ENCODE peak calls at places on chromosomes 3 and 15, in six cellular contexts. One of them, this sample, is unnamed. For H3K27me3, the result is how much of the 10 kb centered on the place peaks cover.

GRCh38 chr15:81929557-81929956 is 116.3 kb downstream of the MEX3B start:
- DNase-seq in PC-9: no peak
- DNase-seq in CD8-positive, alpha-beta T cell: no peak
- DNase-seq in colonic mucosa: no peak
- DNase-seq in WERI-Rb-1: no peak
- DNase-seq in aorta: no peak
- DNase-seq in this sample: no peak

GRCh38 chr3:155891341-155891740 is 20.9 kb downstream of the GMPS start:
- DNase-seq in PC-9: no peak
- DNase-seq in CD8-positive, alpha-beta T cell: no peak
- DNase-seq in colonic mucosa: no peak
- DNase-seq in WERI-Rb-1: no peak
- DNase-seq in aorta: no peak
- DNase-seq in this sample: no peak

GRCh38 chr15:39106913-39107312 is 474.0 kb upstream of the THBS1 start:
- DNase-seq in PC-9: no peak
- DNase-seq in CD8-positive, alpha-beta T cell: no peak
- DNase-seq in colonic mucosa: no peak
- DNase-seq in WERI-Rb-1: no peak
- DNase-seq in aorta: no peak
- DNase-seq in this sample: no peak

GRCh38 chr3:38738630-38739395 is 77.2 kb downstream of the SCN10A start:
- DNase-seq in PC-9: no peak
- DNase-seq in CD8-positive, alpha-beta T cell: no peak
- DNase-seq in colonic mucosa: peak
- DNase-seq in WERI-Rb-1: peak
- DNase-seq in aorta: no peak
- DNase-seq in this sample: peak

GRCh38 chr3:195921334-195921771 is 13.0 kb upstream of the TNK2 start:
- DNase-seq in PC-9: no peak
- DNase-seq in CD8-positive, alpha-beta T cell: no peak
- DNase-seq in colonic mucosa: no peak
- DNase-seq in WERI-Rb-1: no peak
- DNase-seq in aorta: peak
- DNase-seq in this sample: peak

GRCh38 chr3:36919439-36920160 is 25.3 kb downstream of the TRANK1 start:
- DNase-seq in PC-9: no peak
- DNase-seq in CD8-positive, alpha-beta T cell: no peak
- DNase-seq in colonic mucosa: no peak
- DNase-seq in WERI-Rb-1: no peak
- DNase-seq in aorta: no peak
- DNase-seq in this sample: no peak

GRCh38 chr3:185878920-185879319 is 54.1 kb upstream of the IGF2BP2 start:
- DNase-seq in PC-9: peak
- DNase-seq in CD8-positive, alpha-beta T cell: no peak
- DNase-seq in colonic mucosa: no peak
- DNase-seq in WERI-Rb-1: no peak
- DNase-seq in aorta: no peak
- DNase-seq in this sample: no peak

GRCh38 chr3:119221779-119222320 is 18.8 kb downstream of the B4GALT4 start:
- DNase-seq in PC-9: no peak
- DNase-seq in CD8-positive, alpha-beta T cell: no peak
- DNase-seq in colonic mucosa: no peak
- DNase-seq in WERI-Rb-1: no peak
- DNase-seq in aorta: no peak
- DNase-seq in this sample: no peak

GRCh38 chr15:34160735-34161134 is 49.2 kb downstream of the KATNBL1 start:
- DNase-seq in PC-9: no peak
- DNase-seq in CD8-positive, alpha-beta T cell: no peak
- DNase-seq in colonic mucosa: no peak
- DNase-seq in WERI-Rb-1: no peak
- DNase-seq in aorta: no peak
- DNase-seq in this sample: no peak

GRCh38 chr3:18445421-18446066 is 20.4 kb upstream of the SATB1 start:
- DNase-seq in PC-9: no peak
- DNase-seq in CD8-positive, alpha-beta T cell: peak
- DNase-seq in colonic mucosa: peak
- DNase-seq in WERI-Rb-1: peak
- DNase-seq in aorta: peak
- DNase-seq in this sample: no peak

GRCh38 chr15:97992831-97993230 is 32.3 kb downstream of the ARRDC4 start:
- DNase-seq in PC-9: no peak
- DNase-seq in CD8-positive, alpha-beta T cell: no peak
- DNase-seq in colonic mucosa: no peak
- DNase-seq in WERI-Rb-1: no peak
- DNase-seq in aorta: no peak
- DNase-seq in this sample: no peak
- H3K4me3 ChIP-seq in PC-9: no peak
- H3K4me3 ChIP-seq in CD8-positive, alpha-beta T cell: no peak
- H3K4me3 ChIP-seq in colonic mucosa: no peak
- H3K4me3 ChIP-seq in WERI-Rb-1: no peak
- H3K4me3 ChIP-seq in aorta: no peak
- H3K4me3 ChIP-seq in this sample: no peak

DNA sequence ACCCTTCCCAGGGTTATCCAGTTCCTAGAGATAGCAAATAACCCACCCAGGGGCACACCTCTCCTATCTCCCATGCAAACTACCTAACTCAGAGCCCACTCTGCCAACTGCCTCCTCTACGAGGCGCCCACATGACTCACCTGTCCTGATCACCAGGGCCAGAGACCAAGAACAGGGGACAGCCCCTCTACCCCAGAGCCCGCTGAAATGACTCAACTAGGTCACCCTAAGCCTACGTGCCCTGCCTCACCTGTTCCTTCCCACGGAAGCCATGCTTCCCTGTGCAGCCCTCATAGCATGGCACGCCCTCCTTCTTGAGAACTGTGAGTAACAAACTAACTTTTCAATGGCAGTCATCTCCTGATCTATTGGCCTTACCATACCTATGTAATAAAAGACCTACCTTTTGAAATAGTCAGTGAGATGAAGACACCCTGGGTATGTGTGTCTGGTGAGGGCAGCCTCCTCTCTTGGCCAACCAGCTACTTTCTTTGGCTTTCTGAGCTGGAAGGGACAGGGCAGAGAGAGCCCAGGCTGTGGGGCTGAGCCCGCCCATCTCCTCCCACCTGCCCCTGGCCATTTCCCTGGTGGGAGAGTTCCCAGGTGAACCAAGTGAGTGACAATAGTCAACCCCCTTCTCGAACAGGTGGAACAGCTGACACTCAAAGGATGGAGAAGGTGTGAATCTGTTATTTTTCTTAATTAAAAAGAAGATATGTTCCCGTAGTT is 25.5 kb upstream of the PRR23E start:
- DNase-seq in PC-9: no peak
- DNase-seq in CD8-positive, alpha-beta T cell: no peak
- DNase-seq in colonic mucosa: no peak
- DNase-seq in WERI-Rb-1: no peak
- DNase-seq in aorta: no peak
- DNase-seq in this sample: no peak
- H3K27me3 ChIP-seq in PC-9: half or more
- H3K27me3 ChIP-seq in CD8-positive, alpha-beta T cell: under half
- H3K27me3 ChIP-seq in colonic mucosa: under half
- H3K27me3 ChIP-seq in WERI-Rb-1: under half
- H3K27me3 ChIP-seq in aorta: under half
- H3K27me3 ChIP-seq in this sample: under half

DNA sequence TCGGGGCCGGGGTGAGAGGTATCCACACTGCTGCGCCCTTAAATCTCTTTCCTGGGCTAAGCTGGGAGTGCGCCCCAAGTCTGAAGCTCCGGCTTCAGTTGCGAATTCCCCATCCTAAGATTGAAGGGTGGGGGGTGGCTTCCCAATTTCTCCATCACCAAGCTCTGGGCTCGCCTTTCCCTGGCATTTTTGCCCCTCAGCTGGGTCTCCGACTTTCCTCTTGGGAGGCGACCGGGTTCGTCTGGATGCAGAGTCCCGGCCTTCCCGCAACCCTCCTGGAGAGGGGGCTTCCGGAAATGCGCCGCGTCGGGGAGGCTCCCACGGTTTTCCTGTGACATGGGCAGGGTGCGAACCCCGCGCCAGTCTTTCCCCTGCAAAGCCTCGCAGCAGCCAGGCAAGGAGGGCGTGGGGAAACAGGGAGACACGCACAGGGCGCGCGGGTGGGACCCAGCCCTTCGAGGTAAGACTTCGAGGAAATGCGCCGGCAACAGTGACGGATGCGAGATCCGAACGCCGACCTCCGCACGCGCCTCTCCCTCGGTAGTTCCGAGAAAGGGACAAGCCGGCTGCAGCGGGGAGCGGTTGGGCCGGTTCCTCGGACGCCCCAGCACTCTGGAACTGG is 426 bp upstream of the HCN4 start:
- DNase-seq in PC-9: no peak
- DNase-seq in CD8-positive, alpha-beta T cell: no peak
- DNase-seq in colonic mucosa: no peak
- DNase-seq in WERI-Rb-1: no peak
- DNase-seq in aorta: no peak
- DNase-seq in this sample: no peak
- H3K4me3 ChIP-seq in PC-9: no peak
- H3K4me3 ChIP-seq in CD8-positive, alpha-beta T cell: no peak
- H3K4me3 ChIP-seq in colonic mucosa: peak
- H3K4me3 ChIP-seq in WERI-Rb-1: peak
- H3K4me3 ChIP-seq in aorta: no peak
- H3K4me3 ChIP-seq in this sample: no peak

DNA sequence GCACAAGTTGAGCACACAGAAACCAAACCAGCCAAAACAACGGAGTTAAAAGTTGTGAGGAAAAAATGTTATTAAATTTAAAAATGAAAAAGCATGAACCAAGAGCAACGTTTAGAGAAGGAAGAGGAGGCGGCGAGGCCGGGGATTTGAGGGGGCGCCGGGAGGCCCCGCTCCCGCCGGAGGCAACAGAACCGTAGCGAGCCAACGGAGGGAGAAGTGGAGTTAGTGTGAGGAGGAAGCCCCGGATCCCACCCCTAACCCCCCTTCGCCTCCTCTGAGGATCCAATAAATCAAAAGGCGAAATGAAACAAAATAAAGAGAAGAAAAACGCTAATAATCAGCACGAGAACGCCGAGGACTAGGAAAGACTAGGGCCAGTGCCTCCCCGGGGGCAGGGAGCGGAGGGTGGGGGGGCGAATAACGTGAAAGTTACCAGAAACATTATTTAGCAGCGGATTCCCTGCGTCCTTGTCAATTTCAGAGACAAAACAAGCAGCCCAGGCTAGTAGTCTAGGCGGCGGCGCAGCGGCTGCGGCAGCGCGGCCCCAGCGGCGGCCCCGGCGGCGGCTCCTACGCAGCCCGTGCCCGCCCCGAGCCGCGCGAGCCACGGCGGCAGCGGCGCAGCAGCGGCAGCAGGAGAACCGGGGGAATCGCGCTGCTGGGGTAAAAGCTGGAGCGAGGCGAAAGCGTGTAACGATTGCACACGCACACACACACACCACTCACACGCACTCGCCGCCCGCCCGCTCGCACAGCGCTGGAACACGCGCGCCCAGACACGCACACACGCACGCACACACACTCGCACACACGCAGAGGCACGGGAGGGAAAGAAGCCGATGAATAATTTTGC is 1.7 kb downstream of the MEIS2 start:
- DNase-seq in PC-9: no peak
- DNase-seq in CD8-positive, alpha-beta T cell: no peak
- DNase-seq in colonic mucosa: no peak
- DNase-seq in WERI-Rb-1: peak
- DNase-seq in aorta: peak
- DNase-seq in this sample: no peak
- H3K27me3 ChIP-seq in PC-9: under half
- H3K27me3 ChIP-seq in CD8-positive, alpha-beta T cell: under half
- H3K27me3 ChIP-seq in colonic mucosa: half or more
- H3K27me3 ChIP-seq in WERI-Rb-1: under half
- H3K27me3 ChIP-seq in aorta: under half
- H3K27me3 ChIP-seq in this sample: under half

GRCh38 chr15:68431792-68432401 is at the start of gene ITGA11:
- DNase-seq in PC-9: no peak
- DNase-seq in CD8-positive, alpha-beta T cell: no peak
- DNase-seq in colonic mucosa: peak
- DNase-seq in WERI-Rb-1: peak
- DNase-seq in aorta: peak
- DNase-seq in this sample: peak
- H3K4me3 ChIP-seq in PC-9: peak
- H3K4me3 ChIP-seq in CD8-positive, alpha-beta T cell: no peak
- H3K4me3 ChIP-seq in colonic mucosa: peak
- H3K4me3 ChIP-seq in WERI-Rb-1: peak
- H3K4me3 ChIP-seq in aorta: peak
- H3K4me3 ChIP-seq in this sample: no peak

GRCh38 chr15:52794665-52795463 is 4.7 kb upstream of the ONECUT1 start:
- DNase-seq in PC-9: no peak
- DNase-seq in CD8-positive, alpha-beta T cell: no peak
- DNase-seq in colonic mucosa: no peak
- DNase-seq in WERI-Rb-1: no peak
- DNase-seq in aorta: no peak
- DNase-seq in this sample: no peak
- H3K27me3 ChIP-seq in PC-9: under half
- H3K27me3 ChIP-seq in CD8-positive, alpha-beta T cell: half or more
- H3K27me3 ChIP-seq in colonic mucosa: half or more
- H3K27me3 ChIP-seq in WERI-Rb-1: under half
- H3K27me3 ChIP-seq in aorta: under half
- H3K27me3 ChIP-seq in this sample: under half

DNA sequence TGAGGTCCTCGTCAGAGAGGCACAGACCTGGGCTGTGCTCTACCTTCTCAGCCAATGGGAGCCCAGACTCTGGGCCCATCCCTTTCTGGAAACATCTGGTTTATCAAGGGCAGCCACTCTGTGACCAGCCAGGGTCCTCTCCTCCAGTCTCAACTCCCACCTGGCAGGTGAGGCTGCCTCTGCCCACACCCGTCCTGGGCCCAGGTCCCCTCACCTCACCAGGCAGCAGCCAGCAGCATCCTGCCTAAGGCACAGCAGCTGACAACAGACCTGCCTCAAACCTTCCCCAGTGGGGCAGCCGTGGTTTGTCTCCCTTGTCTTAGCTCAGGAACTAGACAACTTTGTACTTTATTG is 8.7 kb upstream of the VIPR1 start:
- DNase-seq in PC-9: no peak
- DNase-seq in CD8-positive, alpha-beta T cell: no peak
- DNase-seq in colonic mucosa: peak
- DNase-seq in WERI-Rb-1: no peak
- DNase-seq in aorta: no peak
- DNase-seq in this sample: no peak
- H3K4me3 ChIP-seq in PC-9: no peak
- H3K4me3 ChIP-seq in CD8-positive, alpha-beta T cell: no peak
- H3K4me3 ChIP-seq in colonic mucosa: no peak
- H3K4me3 ChIP-seq in WERI-Rb-1: no peak
- H3K4me3 ChIP-seq in aorta: no peak
- H3K4me3 ChIP-seq in this sample: no peak

GRCh38 chr3:50274371-50275104 is 4.3 kb upstream of the LSMEM2 start:
- DNase-seq in PC-9: no peak
- DNase-seq in CD8-positive, alpha-beta T cell: peak
- DNase-seq in colonic mucosa: peak
- DNase-seq in WERI-Rb-1: peak
- DNase-seq in aorta: peak
- DNase-seq in this sample: peak
- H3K27me3 ChIP-seq in PC-9: under half
- H3K27me3 ChIP-seq in CD8-positive, alpha-beta T cell: under half
- H3K27me3 ChIP-seq in colonic mucosa: under half
- H3K27me3 ChIP-seq in WERI-Rb-1: under half
- H3K27me3 ChIP-seq in aorta: under half
- H3K27me3 ChIP-seq in this sample: under half

DNA sequence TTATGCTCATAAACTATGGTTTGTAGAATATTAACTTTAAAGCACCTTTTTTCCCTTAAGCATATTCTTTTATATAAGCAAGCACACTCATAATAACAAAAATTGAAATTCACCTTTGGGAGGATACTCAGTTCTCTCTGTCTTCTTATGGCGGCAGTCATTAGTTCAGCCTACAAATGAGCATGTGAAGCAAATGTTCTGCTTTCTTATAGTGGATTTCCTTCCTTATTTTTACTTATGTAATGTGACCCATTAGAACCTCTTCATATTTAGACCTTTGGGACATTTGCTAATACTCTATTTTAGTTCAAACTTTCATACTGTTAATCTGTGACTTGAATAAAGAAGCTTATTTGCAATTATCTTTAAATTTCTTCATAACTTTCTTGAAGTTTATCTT is at the start of gene P2RY13:
- DNase-seq in PC-9: no peak
- DNase-seq in CD8-positive, alpha-beta T cell: no peak
- DNase-seq in colonic mucosa: no peak
- DNase-seq in WERI-Rb-1: no peak
- DNase-seq in aorta: no peak
- DNase-seq in this sample: no peak
- H3K4me3 ChIP-seq in PC-9: peak
- H3K4me3 ChIP-seq in CD8-positive, alpha-beta T cell: no peak
- H3K4me3 ChIP-seq in colonic mucosa: peak
- H3K4me3 ChIP-seq in WERI-Rb-1: no peak
- H3K4me3 ChIP-seq in aorta: no peak
- H3K4me3 ChIP-seq in this sample: no peak